ENCODE peak calls at places on chromosomes 3 and 15, in seven cellular contexts. One of them, this sample, is unnamed.

GRCh38 chr3:171480526-171480925 is 20.3 kb upstream of the TNIK start:
- DNase-seq in AG10803: no peak
- DNase-seq in B cell: no peak
- DNase-seq in stomach: no peak
- DNase-seq in cardiac muscle cell: no peak
- DNase-seq in AG09319: no peak
- DNase-seq in tibial artery: no peak
- DNase-seq in this sample: no peak

GRCh38 chr15:93130111-93130510 is 41.1 kb upstream of the RGMA start:
- DNase-seq in AG09319: no peak
- DNase-seq in AG10803: no peak
- DNase-seq in cardiac muscle cell: no peak
- DNase-seq in B cell: no peak
- DNase-seq in stomach: no peak
- DNase-seq in tibial artery: no peak
- DNase-seq in this sample: no peak

GRCh38 chr15:64051645-64052259 is 5.5 kb upstream of the DAPK2 start:
- DNase-seq in B cell: no peak
- DNase-seq in stomach: no peak
- DNase-seq in AG09319: no peak
- DNase-seq in AG10803: no peak
- DNase-seq in tibial artery: no peak
- DNase-seq in cardiac muscle cell: no peak
- DNase-seq in this sample: no peak

GRCh38 chr15:101445562-101446526 is 43.7 kb downstream of the PCSK6 start:
- DNase-seq in tibial artery: no peak
- DNase-seq in B cell: no peak
- DNase-seq in AG10803: peak
- DNase-seq in stomach: peak
- DNase-seq in cardiac muscle cell: no peak
- DNase-seq in AG09319: no peak
- DNase-seq in this sample: no peak

GRCh38 chr15:98720036-98720435 is 71.7 kb downstream of the IGF1R start:
- DNase-seq in AG10803: no peak
- DNase-seq in tibial artery: no peak
- DNase-seq in AG09319: no peak
- DNase-seq in cardiac muscle cell: no peak
- DNase-seq in stomach: no peak
- DNase-seq in B cell: no peak
- DNase-seq in this sample: no peak

GRCh38 chr3:31004025-31004678 is 109.7 kb upstream of the GADL1 start:
- DNase-seq in AG09319: peak
- DNase-seq in cardiac muscle cell: peak
- DNase-seq in tibial artery: no peak
- DNase-seq in stomach: no peak
- DNase-seq in AG10803: peak
- DNase-seq in B cell: no peak
- DNase-seq in this sample: no peak

GRCh38 chr3:3165241-3165640 is 14.2 kb downstream of the CRBN start:
- DNase-seq in stomach: no peak
- DNase-seq in cardiac muscle cell: no peak
- DNase-seq in AG10803: no peak
- DNase-seq in tibial artery: no peak
- DNase-seq in AG09319: no peak
- DNase-seq in B cell: no peak
- DNase-seq in this sample: no peak

GRCh38 chr15:72800819-72801481 is 17.4 kb upstream of the ADPGK start:
- DNase-seq in tibial artery: no peak
- DNase-seq in B cell: no peak
- DNase-seq in cardiac muscle cell: no peak
- DNase-seq in AG09319: no peak
- DNase-seq in stomach: no peak
- DNase-seq in AG10803: peak
- DNase-seq in this sample: no peak

GRCh38 chr3:120177151-120177550 is 82.9 kb upstream of the GSK3B start:
- DNase-seq in B cell: no peak
- DNase-seq in cardiac muscle cell: peak
- DNase-seq in stomach: no peak
- DNase-seq in AG09319: peak
- DNase-seq in tibial artery: no peak
- DNase-seq in AG10803: peak
- DNase-seq in this sample: peak

GRCh38 chr3:120174811-120175210 is 80.6 kb upstream of the GSK3B start:
- DNase-seq in cardiac muscle cell: no peak
- DNase-seq in AG09319: no peak
- DNase-seq in tibial artery: no peak
- DNase-seq in AG10803: no peak
- DNase-seq in B cell: no peak
- DNase-seq in stomach: no peak
- DNase-seq in this sample: no peak

GRCh38 chr3:120181632-120182031 is 87.4 kb upstream of the GSK3B start:
- DNase-seq in B cell: no peak
- DNase-seq in cardiac muscle cell: no peak
- DNase-seq in tibial artery: no peak
- DNase-seq in stomach: no peak
- DNase-seq in AG09319: no peak
- DNase-seq in AG10803: no peak
- DNase-seq in this sample: no peak

GRCh38 chr3:120180731-120181412 is 86.6 kb upstream of the GSK3B start:
- DNase-seq in cardiac muscle cell: no peak
- DNase-seq in AG10803: no peak
- DNase-seq in AG09319: no peak
- DNase-seq in stomach: no peak
- DNase-seq in tibial artery: no peak
- DNase-seq in B cell: no peak
- DNase-seq in this sample: no peak

DNA sequence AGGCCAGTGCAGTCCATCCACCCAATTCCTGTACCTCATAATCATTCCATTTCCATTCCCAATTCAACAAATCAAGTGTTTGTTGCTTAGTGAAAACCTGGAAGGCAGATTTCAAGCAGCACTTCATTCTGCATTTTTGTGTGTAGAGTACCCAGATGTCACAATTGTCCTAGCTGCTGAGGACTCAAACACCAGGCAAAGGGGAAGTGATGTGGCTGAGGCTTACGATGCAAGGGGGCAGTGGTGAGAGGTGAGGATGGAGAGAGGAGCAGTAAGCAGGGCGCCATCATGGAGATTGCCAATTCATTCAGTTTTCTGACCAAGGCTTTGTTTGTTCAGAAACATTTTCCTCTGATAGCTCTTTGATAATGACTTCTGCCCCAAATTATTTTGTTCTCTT is 83.7 kb upstream of the GSK3B start:
- DNase-seq in tibial artery: no peak
- DNase-seq in AG09319: no peak
- DNase-seq in stomach: no peak
- DNase-seq in AG10803: peak
- DNase-seq in cardiac muscle cell: no peak
- DNase-seq in B cell: no peak
- DNase-seq in this sample: no peak
- TF ChIP-seq CTCF in tibial artery: no peak
- TF ChIP-seq CTCF in AG09319: no peak
- TF ChIP-seq CTCF in stomach: no peak
- TF ChIP-seq CTCF in AG10803: peak
- TF ChIP-seq CTCF in cardiac muscle cell: no peak
- TF ChIP-seq CTCF in B cell: no peak
- TF ChIP-seq CTCF in this sample: no peak

GRCh38 chr15:45389351-45389750 is 11.0 kb upstream of the GATM start:
- DNase-seq in cardiac muscle cell: no peak
- DNase-seq in tibial artery: no peak
- DNase-seq in AG09319: no peak
- DNase-seq in B cell: no peak
- DNase-seq in AG10803: no peak
- DNase-seq in stomach: no peak
- DNase-seq in this sample: no peak
- TF ChIP-seq CTCF in cardiac muscle cell: no peak
- TF ChIP-seq CTCF in tibial artery: no peak
- TF ChIP-seq CTCF in AG09319: no peak
- TF ChIP-seq CTCF in B cell: no peak
- TF ChIP-seq CTCF in AG10803: no peak
- TF ChIP-seq CTCF in stomach: no peak
- TF ChIP-seq CTCF in this sample: no peak

GRCh38 chr3:9401986-9402385 is 4.6 kb downstream of the SETD5 start:
- DNase-seq in B cell: no peak
- DNase-seq in cardiac muscle cell: no peak
- DNase-seq in stomach: no peak
- DNase-seq in AG10803: no peak
- DNase-seq in tibial artery: no peak
- DNase-seq in AG09319: no peak
- DNase-seq in this sample: no peak

GRCh38 chr3:9400626-9401025 is 3.2 kb downstream of the SETD5 start:
- DNase-seq in B cell: no peak
- DNase-seq in AG10803: no peak
- DNase-seq in tibial artery: no peak
- DNase-seq in AG09319: no peak
- DNase-seq in stomach: no peak
- DNase-seq in cardiac muscle cell: peak
- DNase-seq in this sample: no peak

GRCh38 chr3:9397911-9398714 is 698 bp downstream of the SETD5 start:
- DNase-seq in cardiac muscle cell: peak
- DNase-seq in tibial artery: peak
- DNase-seq in AG09319: no peak
- DNase-seq in stomach: peak
- DNase-seq in AG10803: peak
- DNase-seq in B cell: peak
- DNase-seq in this sample: peak

GRCh38 chr3:9398715-9399708 is 1.6 kb downstream of the SETD5 start:
- DNase-seq in AG10803: peak
- DNase-seq in cardiac muscle cell: peak
- DNase-seq in tibial artery: no peak
- DNase-seq in stomach: no peak
- DNase-seq in B cell: peak
- DNase-seq in AG09319: no peak
- DNase-seq in this sample: no peak

DNA sequence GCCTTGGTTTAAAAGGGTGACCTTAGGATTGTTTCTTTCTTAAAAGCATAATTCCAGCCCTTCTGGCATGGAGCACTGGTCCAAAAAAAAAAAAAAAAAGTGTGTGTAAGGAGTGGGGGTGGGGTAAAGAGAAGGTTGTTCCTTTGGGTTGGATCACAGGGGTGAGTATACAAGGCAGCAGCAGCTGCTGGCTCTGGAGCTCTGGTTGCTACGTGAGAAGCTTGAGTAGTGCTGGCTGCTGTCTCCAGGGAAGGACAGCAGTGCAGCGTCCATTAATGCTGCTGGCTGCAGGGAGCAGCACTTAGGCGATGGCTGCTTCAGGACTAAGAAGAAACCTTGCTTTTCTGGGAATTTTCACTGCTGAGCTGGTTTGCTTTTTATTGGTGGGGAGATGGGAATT is 2.3 kb downstream of the SETD5 start:
- DNase-seq in AG09319: peak
- DNase-seq in AG10803: peak
- DNase-seq in cardiac muscle cell: peak
- DNase-seq in B cell: no peak
- DNase-seq in stomach: peak
- DNase-seq in tibial artery: peak
- DNase-seq in this sample: peak
- TF ChIP-seq CTCF in AG09319: no peak
- TF ChIP-seq CTCF in AG10803: peak
- TF ChIP-seq CTCF in cardiac muscle cell: peak
- TF ChIP-seq CTCF in B cell: no peak
- TF ChIP-seq CTCF in stomach: no peak
- TF ChIP-seq CTCF in tibial artery: no peak
- TF ChIP-seq CTCF in this sample: no peak

GRCh38 chr15:77985031-77985930 is 92.2 kb downstream of the TBC1D2B start:
- DNase-seq in cardiac muscle cell: no peak
- DNase-seq in B cell: no peak
- DNase-seq in tibial artery: peak
- DNase-seq in AG09319: no peak
- DNase-seq in AG10803: no peak
- DNase-seq in stomach: no peak
- DNase-seq in this sample: peak

GRCh38 chr15:77984446-77984861 is 93.1 kb downstream of the TBC1D2B start:
- DNase-seq in AG09319: no peak
- DNase-seq in stomach: no peak
- DNase-seq in cardiac muscle cell: no peak
- DNase-seq in tibial artery: peak
- DNase-seq in AG10803: no peak
- DNase-seq in B cell: no peak
- DNase-seq in this sample: no peak

GRCh38 chr15:77982127-77982490 is 95.4 kb downstream of the TBC1D2B start:
- DNase-seq in cardiac muscle cell: no peak
- DNase-seq in AG09319: no peak
- DNase-seq in AG10803: no peak
- DNase-seq in stomach: no peak
- DNase-seq in tibial artery: peak
- DNase-seq in B cell: no peak
- DNase-seq in this sample: no peak

GRCh38 chr15:77983091-77983707 is 94.3 kb downstream of the TBC1D2B start:
- DNase-seq in cardiac muscle cell: no peak
- DNase-seq in AG10803: no peak
- DNase-seq in B cell: no peak
- DNase-seq in stomach: no peak
- DNase-seq in AG09319: no peak
- DNase-seq in tibial artery: peak
- DNase-seq in this sample: no peak

DNA sequence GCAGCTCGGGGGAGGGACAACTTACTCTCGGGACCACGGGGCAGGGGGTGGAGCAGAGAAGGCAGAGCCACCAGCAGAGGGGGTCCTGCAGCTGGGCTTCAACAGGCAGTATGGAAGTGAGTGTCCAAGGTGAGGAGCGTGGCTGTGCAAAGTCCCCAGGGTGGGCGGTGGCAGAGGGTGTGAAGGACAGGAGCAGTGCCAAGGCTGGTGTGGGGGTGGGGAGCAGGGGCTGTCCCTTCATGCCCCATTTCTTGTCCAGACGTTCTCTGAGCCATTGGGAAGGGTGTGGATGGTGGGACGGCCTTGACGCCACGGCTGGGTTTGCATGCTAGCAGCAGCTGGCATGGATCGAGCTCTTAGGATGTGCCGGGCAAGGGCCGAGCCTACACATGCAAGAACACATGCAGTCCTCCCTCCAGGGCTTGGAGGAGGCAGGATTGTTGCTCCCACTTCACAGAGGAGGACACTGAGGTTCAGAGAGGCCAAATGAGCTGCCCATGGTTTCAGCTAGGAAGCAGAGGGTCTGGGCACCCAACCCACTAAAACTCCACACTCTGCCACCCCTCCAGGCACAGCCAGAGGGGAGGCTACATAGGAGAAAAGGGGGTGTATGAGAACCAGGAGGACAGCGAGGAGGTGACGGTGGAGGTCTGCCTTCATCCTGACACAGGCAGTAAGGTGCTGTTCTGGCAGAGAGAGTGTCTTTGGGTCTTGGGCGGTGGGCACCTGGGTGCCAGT is 93.6 kb downstream of the TBC1D2B start:
- DNase-seq in B cell: no peak
- DNase-seq in AG10803: peak
- DNase-seq in AG09319: no peak
- DNase-seq in stomach: no peak
- DNase-seq in tibial artery: peak
- DNase-seq in cardiac muscle cell: no peak
- DNase-seq in this sample: no peak
- TF ChIP-seq CTCF in B cell: no peak
- TF ChIP-seq CTCF in AG10803: no peak
- TF ChIP-seq CTCF in AG09319: peak
- TF ChIP-seq CTCF in stomach: no peak
- TF ChIP-seq CTCF in tibial artery: no peak
- TF ChIP-seq CTCF in cardiac muscle cell: peak
- TF ChIP-seq CTCF in this sample: no peak